ENCODE peak calls at places on chromosome 12, in four cellular contexts. One of them, this sample, is unnamed. For H3K9me3, the result is how much of the 10 kb centered on the place peaks cover.

GRCh38 chr12:106980944-106981343 is 6.0 kb downstream of the MTERF2 start:
- DNase-seq in Panc1: no peak
- DNase-seq in CD8-positive, alpha-beta memory T cell: no peak
- DNase-seq in heart right ventricle: no peak
- DNase-seq in this sample: no peak

GRCh38 chr12:66508025-66508424 is 170.9 kb downstream of the GRIP1 start:
- DNase-seq in Panc1: no peak
- DNase-seq in CD8-positive, alpha-beta memory T cell: no peak
- DNase-seq in heart right ventricle: no peak
- DNase-seq in this sample: no peak

GRCh38 chr12:2372735-2373134 is 319.9 kb downstream of the CACNA1C start:
- DNase-seq in Panc1: no peak
- DNase-seq in CD8-positive, alpha-beta memory T cell: no peak
- DNase-seq in heart right ventricle: peak
- DNase-seq in this sample: no peak

GRCh38 chr12:95648990-95649791 is 97.9 kb upstream of the USP44 start:
- DNase-seq in Panc1: no peak
- DNase-seq in CD8-positive, alpha-beta memory T cell: no peak
- DNase-seq in heart right ventricle: no peak
- DNase-seq in this sample: no peak

GRCh38 chr12:72925716-72926115 is 653.5 kb downstream of the TRHDE start:
- DNase-seq in Panc1: no peak
- DNase-seq in CD8-positive, alpha-beta memory T cell: no peak
- DNase-seq in heart right ventricle: no peak
- DNase-seq in this sample: no peak

GRCh38 chr12:52798671-52799497 is 3.0 kb upstream of the KRT3 start:
- DNase-seq in Panc1: peak
- DNase-seq in CD8-positive, alpha-beta memory T cell: no peak
- DNase-seq in heart right ventricle: no peak
- DNase-seq in this sample: no peak

GRCh38 chr12:92398565-92399309 is 253.1 kb upstream of the BTG1 start:
- DNase-seq in Panc1: no peak
- DNase-seq in CD8-positive, alpha-beta memory T cell: no peak
- DNase-seq in heart right ventricle: no peak
- DNase-seq in this sample: no peak

GRCh38 chr12:94074216-94074969 is 74.0 kb upstream of the PLXNC1 start:
- DNase-seq in Panc1: no peak
- DNase-seq in CD8-positive, alpha-beta memory T cell: no peak
- DNase-seq in heart right ventricle: peak
- DNase-seq in this sample: no peak

GRCh38 chr12:91990525-91990924 is 155.1 kb downstream of the BTG1 start:
- DNase-seq in Panc1: no peak
- DNase-seq in CD8-positive, alpha-beta memory T cell: no peak
- DNase-seq in heart right ventricle: no peak
- DNase-seq in this sample: no peak

GRCh38 chr12:108253540-108253939 is 85.6 kb downstream of the CMKLR1 start:
- DNase-seq in Panc1: no peak
- DNase-seq in CD8-positive, alpha-beta memory T cell: no peak
- DNase-seq in heart right ventricle: no peak
- DNase-seq in this sample: no peak

GRCh38 chr12:59708484-59708883 is 112.7 kb downstream of the SLC16A7 start:
- DNase-seq in Panc1: no peak
- DNase-seq in CD8-positive, alpha-beta memory T cell: no peak
- DNase-seq in heart right ventricle: no peak
- DNase-seq in this sample: no peak

GRCh38 chr12:104877107-104877705 is 80.9 kb downstream of the SLC41A2 start:
- DNase-seq in Panc1: no peak
- DNase-seq in CD8-positive, alpha-beta memory T cell: peak
- DNase-seq in heart right ventricle: peak
- DNase-seq in this sample: peak

GRCh38 chr12:14256139-14256538 is 109.3 kb upstream of the ATF7IP start:
- DNase-seq in Panc1: no peak
- DNase-seq in CD8-positive, alpha-beta memory T cell: peak
- DNase-seq in heart right ventricle: no peak
- DNase-seq in this sample: no peak

GRCh38 chr12:65188179-65188709 is 18.9 kb downstream of the LEMD3 start:
- DNase-seq in Panc1: no peak
- DNase-seq in CD8-positive, alpha-beta memory T cell: no peak
- DNase-seq in heart right ventricle: no peak
- DNase-seq in this sample: no peak

GRCh38 chr12:5166976-5167375 is 123.3 kb downstream of the KCNA5 start:
- DNase-seq in Panc1: no peak
- DNase-seq in CD8-positive, alpha-beta memory T cell: no peak
- DNase-seq in heart right ventricle: no peak
- DNase-seq in this sample: no peak

GRCh38 chr12:78802593-78802992 is 62.0 kb upstream of the SYT1 start:
- DNase-seq in Panc1: no peak
- DNase-seq in CD8-positive, alpha-beta memory T cell: no peak
- DNase-seq in heart right ventricle: no peak
- DNase-seq in this sample: peak

GRCh38 chr12:34244608-34245007 is 222.3 kb downstream of the ALG10 start:
- DNase-seq in Panc1: no peak
- DNase-seq in CD8-positive, alpha-beta memory T cell: no peak
- DNase-seq in heart right ventricle: no peak
- DNase-seq in this sample: no peak

GRCh38 chr12:43692064-43692463 is 66.5 kb downstream of the PUS7L start:
- DNase-seq in Panc1: no peak
- DNase-seq in CD8-positive, alpha-beta memory T cell: no peak
- DNase-seq in heart right ventricle: no peak
- DNase-seq in this sample: no peak

GRCh38 chr12:56838602-56839488 is 75.7 kb downstream of the HSD17B6 start:
- DNase-seq in Panc1: no peak
- DNase-seq in CD8-positive, alpha-beta memory T cell: no peak
- DNase-seq in heart right ventricle: no peak
- DNase-seq in this sample: no peak

GRCh38 chr12:62438098-62438692 is 28.4 kb upstream of the MON2 start:
- DNase-seq in Panc1: peak
- DNase-seq in CD8-positive, alpha-beta memory T cell: peak
- DNase-seq in heart right ventricle: peak
- DNase-seq in this sample: peak

GRCh38 chr12:15278816-15279658 is 43.3 kb upstream of the PTPRO start:
- DNase-seq in Panc1: no peak
- DNase-seq in CD8-positive, alpha-beta memory T cell: peak
- DNase-seq in heart right ventricle: peak
- DNase-seq in this sample: peak

GRCh38 chr12:121678305-121678704 is 8.9 kb upstream of the MORN3 start:
- DNase-seq in Panc1: no peak
- DNase-seq in CD8-positive, alpha-beta memory T cell: no peak
- DNase-seq in heart right ventricle: no peak
- DNase-seq in this sample: no peak

GRCh38 chr12:58142991-58143390 is 201.6 kb downstream of the ATP23 start:
- DNase-seq in Panc1: no peak
- DNase-seq in CD8-positive, alpha-beta memory T cell: no peak
- DNase-seq in heart right ventricle: no peak
- DNase-seq in this sample: no peak

GRCh38 chr12:68871899-68872298 is 61.1 kb downstream of the CPM start:
- DNase-seq in Panc1: no peak
- DNase-seq in CD8-positive, alpha-beta memory T cell: no peak
- DNase-seq in heart right ventricle: no peak
- DNase-seq in this sample: no peak

GRCh38 chr12:17342381-17342961 is 736.5 kb upstream of the LMO3 start:
- DNase-seq in Panc1: no peak
- DNase-seq in CD8-positive, alpha-beta memory T cell: no peak
- DNase-seq in heart right ventricle: no peak
- DNase-seq in this sample: no peak

GRCh38 chr12:32052300-32052691 is 54.4 kb upstream of the BICD1 start:
- DNase-seq in Panc1: no peak
- DNase-seq in CD8-positive, alpha-beta memory T cell: no peak
- DNase-seq in heart right ventricle: no peak
- DNase-seq in this sample: no peak
- H3K9me3 ChIP-seq in Panc1: under half
- H3K9me3 ChIP-seq in CD8-positive, alpha-beta memory T cell: under half
- H3K9me3 ChIP-seq in heart right ventricle: under half
- H3K9me3 ChIP-seq in this sample: under half

DNA sequence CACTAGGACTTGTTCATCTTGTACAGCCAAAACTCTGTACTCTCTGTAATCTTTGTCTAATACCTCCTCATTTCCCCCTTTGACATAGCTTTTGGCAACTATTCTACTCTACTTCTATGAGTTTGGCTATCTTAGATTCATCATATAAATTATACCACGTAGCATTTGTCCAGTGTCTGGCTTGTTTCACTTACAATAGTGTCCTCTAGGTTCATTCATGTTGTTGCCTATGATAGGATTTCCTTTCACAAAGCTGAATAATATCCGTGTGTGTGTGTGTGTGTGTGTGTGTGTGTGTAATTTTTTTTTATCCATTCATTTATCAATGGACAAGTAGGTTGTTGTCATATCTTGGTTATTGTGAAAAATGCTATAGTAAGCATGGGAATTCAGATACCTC is 209.5 kb downstream of the KCNC2 start:
- DNase-seq in Panc1: no peak
- DNase-seq in CD8-positive, alpha-beta memory T cell: no peak
- DNase-seq in heart right ventricle: no peak
- DNase-seq in this sample: no peak
- H3K9me3 ChIP-seq in Panc1: under half
- H3K9me3 ChIP-seq in CD8-positive, alpha-beta memory T cell: under half
- H3K9me3 ChIP-seq in heart right ventricle: under half
- H3K9me3 ChIP-seq in this sample: under half

GRCh38 chr12:49621651-49622500 is 1.5 kb upstream of the PRPF40B start:
- DNase-seq in Panc1: no peak
- DNase-seq in CD8-positive, alpha-beta memory T cell: no peak
- DNase-seq in heart right ventricle: no peak
- DNase-seq in this sample: no peak

GRCh38 chr12:49626169-49626835 is 2.9 kb downstream of the PRPF40B start:
- DNase-seq in Panc1: no peak
- DNase-seq in CD8-positive, alpha-beta memory T cell: no peak
- DNase-seq in heart right ventricle: no peak
- DNase-seq in this sample: no peak

GRCh38 chr12:49622501-49623141 is 740 bp upstream of the PRPF40B start:
- DNase-seq in Panc1: no peak
- DNase-seq in CD8-positive, alpha-beta memory T cell: peak
- DNase-seq in heart right ventricle: no peak
- DNase-seq in this sample: peak

GRCh38 chr12:49624919-49625577 is 1.7 kb downstream of the PRPF40B start:
- DNase-seq in Panc1: no peak
- DNase-seq in CD8-positive, alpha-beta memory T cell: no peak
- DNase-seq in heart right ventricle: no peak
- DNase-seq in this sample: no peak

GRCh38 chr12:49623142-49623899 is at the start of gene PRPF40B:
- DNase-seq in Panc1: no peak
- DNase-seq in CD8-positive, alpha-beta memory T cell: peak
- DNase-seq in heart right ventricle: peak
- DNase-seq in this sample: peak
- H3K9me3 ChIP-seq in Panc1: under half
- H3K9me3 ChIP-seq in CD8-positive, alpha-beta memory T cell: under half
- H3K9me3 ChIP-seq in heart right ventricle: under half
- H3K9me3 ChIP-seq in this sample: under half

GRCh38 chr12:71304306-71304705 is 135.3 kb upstream of the LGR5 start:
- DNase-seq in Panc1: no peak
- DNase-seq in CD8-positive, alpha-beta memory T cell: no peak
- DNase-seq in heart right ventricle: no peak
- DNase-seq in this sample: no peak
- H3K9me3 ChIP-seq in Panc1: under half
- H3K9me3 ChIP-seq in CD8-positive, alpha-beta memory T cell: under half
- H3K9me3 ChIP-seq in heart right ventricle: under half
- H3K9me3 ChIP-seq in this sample: under half

DNA sequence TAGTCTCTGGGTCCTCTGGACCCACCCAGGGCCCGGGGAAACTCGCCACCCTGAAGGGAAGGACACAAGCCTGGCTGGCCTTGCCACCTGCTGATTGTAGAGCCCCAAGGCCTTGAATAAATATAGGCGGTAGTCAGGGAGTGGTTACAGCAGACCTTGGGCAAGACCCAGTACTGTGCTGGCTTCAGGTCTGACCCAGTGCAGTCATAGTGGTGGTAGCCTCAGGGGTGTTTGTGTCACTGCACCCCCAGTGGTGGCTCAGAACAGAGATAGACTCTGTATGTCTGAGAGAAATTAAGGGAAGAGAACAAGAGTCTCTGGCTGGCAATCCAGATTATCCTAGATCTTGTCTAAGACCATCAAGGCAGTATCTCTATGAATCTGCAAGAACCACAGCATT is 63.5 kb downstream of the MAPKAPK5 start:
- DNase-seq in Panc1: no peak
- DNase-seq in CD8-positive, alpha-beta memory T cell: no peak
- DNase-seq in heart right ventricle: no peak
- DNase-seq in this sample: no peak
- H3K9me3 ChIP-seq in Panc1: under half
- H3K9me3 ChIP-seq in CD8-positive, alpha-beta memory T cell: under half
- H3K9me3 ChIP-seq in heart right ventricle: under half
- H3K9me3 ChIP-seq in this sample: under half